ENCODE peak calls at places on chromosome 13, in four cellular contexts. F is CD8-positive, alpha-beta T cell; O is body of pancreas; T is GM23248. J is an unnamed sample.

GRCh38 chr13:104099750-104100149 is 1033.5 kb upstream of the SLC10A2 start:
- DNase-seq in O (no peak), T (no peak), F (no peak), J (no peak)

GRCh38 chr13:112785419-112785856 is 95.6 kb downstream of the ATP11A start:
- DNase-seq in O (no peak), F (no peak), T (no peak), J (no peak)

GRCh38 chr13:48320396-48320790 is 16.8 kb downstream of the RB1 start:
- DNase-seq in T (no peak), O (no peak), F (no peak), J (no peak)

GRCh38 chr13:44140146-44140545 is 233.5 kb upstream of the SERP2 start:
- DNase-seq in F (no peak), O (no peak), T (no peak), J (no peak)

GRCh38 chr13:65638572-65639168 is 1591.5 kb downstream of the PCDH9 start:
- DNase-seq in T (peak; percentile 48), O (no peak), F (no peak), J (no peak)

GRCh38 chr13:40973409-40973808 is 45.7 kb downstream of the ELF1 start:
- DNase-seq in F (no peak), T (no peak), O (no peak), J (no peak)

GRCh38 chr13:64912141-64912540 is 2318.0 kb downstream of the PCDH9 start:
- DNase-seq in F (no peak), T (peak; percentile 58), O (no peak), J (no peak)

GRCh38 chr13:36601186-36601585 is 72.6 kb upstream of the SERTM1 start:
- DNase-seq in F (no peak), O (no peak), T (no peak), J (no peak)

GRCh38 chr13:69485991-69486592 is 621.5 kb upstream of the ATXN8OS start:
- DNase-seq in O (no peak), F (no peak), T (no peak), J (no peak)

GRCh38 chr13:60329221-60329983 is 67.6 kb upstream of the TDRD3 start:
- DNase-seq in T (peak; percentile 42), F (no peak), O (peak; percentile 30), J (no peak)

GRCh38 chr13:82879921-82880320 is 1002.4 kb downstream of the SLITRK1 start:
- DNase-seq in T (no peak), O (no peak), F (no peak), J (no peak)

GRCh38 chr13:48859168-48860105 is 116.3 kb upstream of the FNDC3A start:
- DNase-seq in F (no peak), O (no peak), T (no peak), J (no peak)

GRCh38 chr13:43730642-43731041 is 56.1 kb downstream of the ENOX1 start:
- DNase-seq in F (no peak), O (peak; percentile 11), T (peak; percentile 66), J (no peak)

GRCh38 chr13:52084971-52085370 is 43.9 kb downstream of the NEK5 start:
- DNase-seq in F (no peak), T (no peak), O (no peak), J (no peak)

GRCh38 chr13:98986226-98986846 is 8.5 kb upstream of the DOCK9 start:
- DNase-seq in F (no peak), O (no peak), T (no peak), J (no peak)

GRCh38 chr13:65936249-65936648 is 1293.9 kb downstream of the PCDH9 start:
- DNase-seq in F (no peak), T (no peak), O (no peak), J (no peak)

GRCh38 chr13:52103386-52103785 is 25.5 kb downstream of the NEK5 start:
- DNase-seq in F (no peak), O (no peak), T (no peak), J (no peak)

GRCh38 chr13:73146705-73147104 is 87.9 kb downstream of the KLF5 start:
- DNase-seq in F (no peak), T (no peak), O (no peak), J (no peak)

GRCh38 chr13:37448072-37448471 is 150.5 kb downstream of the POSTN start:
- DNase-seq in O (no peak), F (no peak), T (no peak), J (no peak)

GRCh38 chr13:109694972-109695371 is 91.4 kb downstream of the IRS2 start:
- DNase-seq in F (no peak), O (no peak), T (no peak), J (no peak)

GRCh38 chr13:62920181-62920580 is 1504.5 kb upstream of the PCDH20 start:
- DNase-seq in T (peak; percentile 40), O (no peak), F (no peak), J (no peak)

DNA sequence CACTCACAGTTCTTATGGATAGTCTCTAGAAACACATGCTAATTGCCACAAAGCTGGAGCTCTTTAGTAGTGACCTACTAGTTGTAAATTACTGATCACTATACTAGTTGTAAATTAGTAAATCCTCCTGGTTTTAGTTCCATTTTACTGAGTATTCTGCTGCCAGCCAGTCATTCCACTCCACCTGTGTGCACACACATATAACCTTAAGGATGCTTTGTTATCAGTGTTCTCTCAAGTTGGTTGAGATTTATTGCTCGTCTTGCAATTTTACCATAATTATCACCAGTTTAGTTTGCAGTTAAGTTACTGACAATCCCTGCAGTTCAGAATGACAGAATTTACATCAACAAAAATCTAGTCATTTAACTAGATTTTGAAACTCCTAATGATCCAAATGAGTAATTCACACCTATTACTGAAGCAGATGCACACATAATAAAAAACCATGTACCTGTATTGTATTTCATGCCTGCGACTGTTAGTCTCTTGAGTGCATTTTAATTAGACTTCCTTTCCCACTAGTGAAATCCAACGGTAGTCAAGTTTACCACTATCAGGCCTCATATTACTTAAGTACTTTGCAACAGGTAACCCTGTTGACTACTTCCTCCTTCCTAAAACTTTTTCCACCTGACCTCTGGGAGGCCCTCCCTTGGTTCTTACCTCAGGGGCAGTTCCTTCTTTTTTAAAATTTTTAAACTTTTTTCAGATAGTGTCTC is 7.6 kb downstream of the TPT1 start:
- DNase-seq in O (no peak), T (no peak), F (no peak), J (no peak)
- H3K27ac ChIP-seq in O (no peak overlapping the region), T (peak overlapping the region; percentile 73), F (no peak overlapping the region), J (peak overlapping the region; percentile 22)

GRCh38 chr13:111116830-111117229 is 1.7 kb downstream of the ARHGEF7 start:
- DNase-seq in O (no peak), T (peak; percentile 68), F (no peak), J (no peak)
- H3K27ac ChIP-seq in O (no peak overlapping the region), T (peak overlapping the region; percentile 75), F (no peak overlapping the region), J (no peak overlapping the region)

DNA sequence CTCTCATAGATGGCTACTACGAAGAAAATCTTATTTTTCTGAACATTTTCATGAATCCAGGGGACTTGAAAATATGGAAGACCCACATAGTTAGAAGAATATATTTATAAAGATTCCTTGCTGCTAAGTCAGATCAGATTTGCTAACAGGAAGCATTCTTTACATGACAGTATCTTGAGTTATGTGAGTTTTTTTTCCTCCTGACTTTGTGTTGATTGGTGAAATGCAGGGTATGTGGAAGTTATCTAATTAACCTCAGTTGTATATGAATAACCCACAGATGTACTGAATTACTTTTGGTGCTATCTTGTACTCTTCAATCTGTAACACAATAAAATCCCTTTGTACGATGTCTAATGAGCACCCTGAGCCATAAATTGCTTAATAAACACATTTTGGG is 53.8 kb downstream of the ESD start:
- DNase-seq in O (no peak), F (no peak), T (no peak), J (no peak)
- H3K27ac ChIP-seq in O (no peak overlapping the region), F (no peak overlapping the region), T (no peak overlapping the region), J (no peak overlapping the region)

GRCh38 chr13:21005193-21005592 is 56.2 kb downstream of the LATS2 start:
- DNase-seq in F (no peak), T (no peak), O (no peak), J (no peak)
- H3K27ac ChIP-seq in F (no peak overlapping the region), T (no peak overlapping the region), O (no peak overlapping the region), J (no peak overlapping the region)

GRCh38 chr13:110811008-110811720 is 97.7 kb downstream of the ING1 start:
- DNase-seq in F (no peak), O (no peak), T (no peak), J (no peak)
- H3K27ac ChIP-seq in F (no peak overlapping the region), O (no peak overlapping the region), T (no peak overlapping the region), J (no peak overlapping the region)

GRCh38 chr13:94700051-94700535 is 12.3 kb downstream of the SOX21 start:
- DNase-seq in T (no peak), F (no peak), O (no peak), J (no peak)
- H3K27ac ChIP-seq in T (no peak overlapping the region), F (no peak overlapping the region), O (no peak overlapping the region), J (no peak overlapping the region)

GRCh38 chr13:46172531-46172991 is 9.4 kb downstream of the LCP1 start:
- DNase-seq in F (peak; percentile 21), O (no peak), T (no peak), J (peak; percentile 36)
- H3K27ac ChIP-seq in F (peak overlapping the region; percentile 60), O (no peak overlapping the region), T (no peak overlapping the region), J (peak overlapping the region; percentile 68)

DNA sequence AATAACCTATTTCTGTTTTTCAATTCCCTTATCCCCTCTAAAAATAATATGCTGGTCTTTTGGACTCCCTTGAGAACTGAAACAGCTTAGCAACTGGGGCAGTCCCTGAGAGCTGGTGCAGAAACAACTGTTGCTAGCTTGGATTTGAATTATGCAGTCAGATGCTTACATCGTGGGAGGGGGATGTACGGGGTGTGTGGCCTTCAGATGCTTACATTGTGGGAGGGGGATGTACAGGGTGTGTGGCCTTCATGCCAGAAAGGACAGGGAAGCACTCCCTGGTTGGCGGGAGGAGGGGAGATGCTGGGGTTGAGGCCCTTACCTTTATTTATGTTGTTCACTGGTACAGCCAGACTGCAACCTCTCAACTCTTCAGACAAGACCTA is 25.6 kb downstream of the LRCH1 start:
- DNase-seq in F (no peak), O (no peak), T (no peak), J (no peak)
- H3K27ac ChIP-seq in F (no peak overlapping the region), O (no peak overlapping the region), T (peak overlapping the region; percentile 42), J (no peak overlapping the region)

J was measured in CD4-positive, alpha-beta T cell.